ENCODE peak calls at places on chromosome 21, in four cellular contexts. One of them, this sample, is unnamed.

GRCh38 chr21:42819861-42820512 is 59.4 kb downstream of the WDR4 start:
- DNase-seq in endothelial cell of umbilical vein: no peak
- DNase-seq in Panc1: no peak
- DNase-seq in heart right ventricle: no peak
- DNase-seq in this sample: no peak

GRCh38 chr21:43903451-43904091 is 38.5 kb downstream of the AGPAT3 start:
- DNase-seq in endothelial cell of umbilical vein: no peak
- DNase-seq in Panc1: no peak
- DNase-seq in heart right ventricle: peak; percentile 55
- DNase-seq in this sample: no peak

GRCh38 chr21:21003701-21004100 is 5.5 kb downstream of the NCAM2 start:
- DNase-seq in endothelial cell of umbilical vein: peak; percentile 6
- DNase-seq in Panc1: no peak
- DNase-seq in heart right ventricle: no peak
- DNase-seq in this sample: no peak

GRCh38 chr21:17802568-17802967 is 16.6 kb downstream of the C21orf91 start:
- DNase-seq in endothelial cell of umbilical vein: no peak
- DNase-seq in Panc1: no peak
- DNase-seq in heart right ventricle: no peak
- DNase-seq in this sample: no peak

GRCh38 chr21:42062543-42063022 is 8.5 kb upstream of the UMODL1 start:
- DNase-seq in endothelial cell of umbilical vein: no peak
- DNase-seq in Panc1: no peak
- DNase-seq in heart right ventricle: no peak
- DNase-seq in this sample: peak; percentile 89

GRCh38 chr21:20040768-20041167 is 957.4 kb upstream of the NCAM2 start:
- DNase-seq in endothelial cell of umbilical vein: peak; percentile 14
- DNase-seq in Panc1: no peak
- DNase-seq in heart right ventricle: no peak
- DNase-seq in this sample: no peak

GRCh38 chr21:14073615-14074014 is 137.1 kb downstream of the LIPI start:
- DNase-seq in endothelial cell of umbilical vein: no peak
- DNase-seq in Panc1: no peak
- DNase-seq in heart right ventricle: no peak
- DNase-seq in this sample: no peak

GRCh38 chr21:31162079-31162699 is 123.9 kb upstream of the KRTAP19-8 start:
- DNase-seq in endothelial cell of umbilical vein: no peak
- DNase-seq in Panc1: no peak
- DNase-seq in heart right ventricle: no peak
- DNase-seq in this sample: no peak

GRCh38 chr21:33993286-33994231 is 78.0 kb upstream of the ATP5PO start:
- DNase-seq in endothelial cell of umbilical vein: peak; percentile 45
- DNase-seq in Panc1: no peak
- DNase-seq in heart right ventricle: no peak
- DNase-seq in this sample: no peak

GRCh38 chr21:41901099-41901498 is 22.0 kb upstream of the PRDM15 start:
- DNase-seq in endothelial cell of umbilical vein: no peak
- DNase-seq in Panc1: no peak
- DNase-seq in heart right ventricle: no peak
- DNase-seq in this sample: no peak

GRCh38 chr21:25691931-25692330 is 42.8 kb downstream of the ATP5PF start:
- DNase-seq in endothelial cell of umbilical vein: peak; percentile 18
- DNase-seq in Panc1: no peak
- DNase-seq in heart right ventricle: no peak
- DNase-seq in this sample: no peak

GRCh38 chr21:42369821-42370220 is 3.5 kb upstream of the TFF1 start:
- DNase-seq in endothelial cell of umbilical vein: no peak
- DNase-seq in Panc1: no peak
- DNase-seq in heart right ventricle: no peak
- DNase-seq in this sample: no peak

GRCh38 chr21:36851121-36851520 is 115.3 kb downstream of the HLCS start:
- DNase-seq in endothelial cell of umbilical vein: no peak
- DNase-seq in Panc1: no peak
- DNase-seq in heart right ventricle: no peak
- DNase-seq in this sample: no peak

GRCh38 chr21:28822882-28823335 is 169.8 kb downstream of the LTN1 start:
- DNase-seq in endothelial cell of umbilical vein: peak; percentile 70
- DNase-seq in Panc1: no peak
- DNase-seq in heart right ventricle: no peak
- DNase-seq in this sample: no peak

GRCh38 chr21:15327637-15328265 is 263.0 kb upstream of the NRIP1 start:
- DNase-seq in endothelial cell of umbilical vein: no peak
- DNase-seq in Panc1: no peak
- DNase-seq in heart right ventricle: no peak
- DNase-seq in this sample: no peak

GRCh38 chr21:37159053-37159776 is 86.2 kb downstream of the TTC3 start:
- DNase-seq in endothelial cell of umbilical vein: no peak
- DNase-seq in Panc1: no peak
- DNase-seq in heart right ventricle: no peak
- DNase-seq in this sample: no peak

GRCh38 chr21:30146558-30147282 is 19.9 kb downstream of the CLDN17 start:
- DNase-seq in endothelial cell of umbilical vein: no peak
- DNase-seq in Panc1: no peak
- DNase-seq in heart right ventricle: no peak
- DNase-seq in this sample: no peak

GRCh38 chr21:42319851-42320602 is 4.8 kb upstream of the TFF3 start:
- DNase-seq in endothelial cell of umbilical vein: no peak
- DNase-seq in Panc1: no peak
- DNase-seq in heart right ventricle: no peak
- DNase-seq in this sample: no peak

GRCh38 chr21:23401278-23401677 is 2206.0 kb downstream of the MRPL39 start:
- DNase-seq in endothelial cell of umbilical vein: peak; percentile 51
- DNase-seq in Panc1: peak; percentile 2
- DNase-seq in heart right ventricle: no peak
- DNase-seq in this sample: no peak

GRCh38 chr21:30434033-30434631 is 4.1 kb downstream of the KRTAP13-4 start:
- DNase-seq in endothelial cell of umbilical vein: no peak
- DNase-seq in Panc1: peak; percentile 0
- DNase-seq in heart right ventricle: no peak
- DNase-seq in this sample: no peak

GRCh38 chr21:42655797-42656770 is 2.7 kb downstream of the PDE9A start:
- DNase-seq in endothelial cell of umbilical vein: no peak
- DNase-seq in Panc1: no peak
- DNase-seq in heart right ventricle: no peak
- DNase-seq in this sample: no peak

GRCh38 chr21:29477941-29478340 is 179.2 kb downstream of the BACH1 start:
- DNase-seq in endothelial cell of umbilical vein: no peak
- DNase-seq in Panc1: no peak
- DNase-seq in heart right ventricle: no peak
- DNase-seq in this sample: no peak

GRCh38 chr21:42425603-42425985 is 21.9 kb downstream of the UBASH3A start:
- DNase-seq in endothelial cell of umbilical vein: no peak
- DNase-seq in Panc1: no peak
- DNase-seq in heart right ventricle: no peak
- DNase-seq in this sample: no peak

GRCh38 chr21:42112223-42112622 is 41.1 kb downstream of the UMODL1 start:
- DNase-seq in endothelial cell of umbilical vein: no peak
- DNase-seq in Panc1: no peak
- DNase-seq in heart right ventricle: no peak
- DNase-seq in this sample: no peak

GRCh38 chr21:18677632-18678031 is 274.0 kb upstream of the TMPRSS15 start:
- DNase-seq in endothelial cell of umbilical vein: no peak
- DNase-seq in Panc1: no peak
- DNase-seq in heart right ventricle: no peak
- DNase-seq in this sample: no peak

GRCh38 chr21:41622831-41623548 is 115.0 kb upstream of the TMPRSS2 start:
- DNase-seq in endothelial cell of umbilical vein: no peak
- DNase-seq in Panc1: no peak
- DNase-seq in heart right ventricle: no peak
- DNase-seq in this sample: no peak

GRCh38 chr21:27643326-27643725 is 676.4 kb upstream of the ADAMTS5 start:
- DNase-seq in endothelial cell of umbilical vein: no peak
- DNase-seq in Panc1: no peak
- DNase-seq in heart right ventricle: no peak
- DNase-seq in this sample: no peak

GRCh38 chr21:15221799-15222386 is 157.1 kb upstream of the NRIP1 start:
- DNase-seq in endothelial cell of umbilical vein: no peak
- DNase-seq in Panc1: no peak
- DNase-seq in heart right ventricle: peak; percentile 15
- DNase-seq in this sample: no peak

DNA sequence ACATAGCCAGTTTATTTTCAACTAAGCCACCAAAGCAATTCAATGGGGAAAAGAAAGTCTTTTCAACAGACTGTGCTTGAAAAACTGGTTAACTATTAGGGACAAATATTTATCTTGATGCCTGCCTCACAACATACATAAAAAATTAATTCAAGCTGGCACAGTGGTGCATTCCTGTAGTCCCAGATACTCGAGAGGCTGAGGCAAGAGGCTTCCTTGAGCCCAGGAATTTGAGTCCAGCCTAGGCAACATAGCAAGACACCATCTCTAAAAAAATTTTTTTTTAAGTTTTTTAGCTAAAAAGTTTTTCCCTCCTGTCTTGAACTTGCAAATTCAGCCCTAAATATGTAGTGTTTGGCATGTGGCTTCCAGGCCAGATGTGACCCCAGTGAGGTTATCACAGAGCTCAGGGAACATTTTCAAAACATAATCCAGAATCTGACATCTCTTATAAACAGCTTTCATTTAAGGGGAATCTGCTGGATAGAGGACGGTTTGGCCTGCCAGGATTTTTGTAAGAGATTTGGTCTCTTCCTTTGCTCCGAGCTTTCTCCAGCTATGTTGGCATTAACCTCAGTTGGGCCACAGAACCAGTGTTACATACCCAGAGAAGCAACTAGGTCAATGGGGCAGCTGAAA is 46.4 kb downstream of the COL6A1 start:
- DNase-seq in endothelial cell of umbilical vein: no peak
- DNase-seq in Panc1: no peak
- DNase-seq in heart right ventricle: peak; percentile 18
- DNase-seq in this sample: no peak
- H3K27ac ChIP-seq in endothelial cell of umbilical vein: no peak overlapping the region
- H3K27ac ChIP-seq in Panc1: no peak overlapping the region
- H3K27ac ChIP-seq in heart right ventricle: peak overlapping the region; percentile 44
- H3K27ac ChIP-seq in this sample: no peak overlapping the region

DNA sequence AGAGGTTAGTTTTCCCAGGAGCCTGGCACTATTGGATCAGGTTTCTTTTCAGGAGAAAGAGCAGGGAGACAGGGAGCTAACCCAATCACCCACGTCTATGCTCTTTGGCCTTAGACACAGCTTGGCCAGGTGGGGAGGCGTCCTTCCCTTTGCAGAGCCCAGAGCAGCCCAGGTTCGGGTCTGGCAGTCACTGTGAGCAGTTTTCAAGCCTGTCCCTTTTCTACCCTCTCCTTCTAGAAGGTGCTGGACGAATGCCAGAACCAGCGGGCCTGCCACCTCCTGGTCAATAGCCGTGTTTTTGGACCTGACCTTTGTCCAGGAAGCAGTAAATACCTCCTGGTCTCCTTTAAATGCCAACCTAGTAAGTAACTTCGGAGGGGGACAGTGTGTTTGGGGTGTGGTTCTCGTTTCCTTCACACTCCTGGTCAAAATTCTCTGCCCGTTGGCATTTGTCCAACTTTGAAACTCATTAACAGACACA is 44.9 kb downstream of the EVA1C start:
- DNase-seq in endothelial cell of umbilical vein: peak; percentile 61
- DNase-seq in Panc1: no peak
- DNase-seq in heart right ventricle: peak; percentile 36
- DNase-seq in this sample: no peak
- TF ChIP-seq CTCF in endothelial cell of umbilical vein: no peak
- TF ChIP-seq CTCF in Panc1: no peak
- TF ChIP-seq CTCF in heart right ventricle: peak; percentile 19
- TF ChIP-seq CTCF in this sample: no peak

GRCh38 chr21:35602811-35603210 is 457.5 kb downstream of the SETD4 start:
- DNase-seq in endothelial cell of umbilical vein: no peak
- DNase-seq in Panc1: no peak
- DNase-seq in heart right ventricle: no peak
- DNase-seq in this sample: no peak
- H3K9me3 ChIP-seq in endothelial cell of umbilical vein: no peaks in the 10 kb centered on the region
- H3K9me3 ChIP-seq in Panc1: no peaks in the 10 kb centered on the region
- H3K9me3 ChIP-seq in heart right ventricle: peaks cover 6% of the 10 kb centered on the region
- H3K9me3 ChIP-seq in this sample: no peaks in the 10 kb centered on the region

DNA sequence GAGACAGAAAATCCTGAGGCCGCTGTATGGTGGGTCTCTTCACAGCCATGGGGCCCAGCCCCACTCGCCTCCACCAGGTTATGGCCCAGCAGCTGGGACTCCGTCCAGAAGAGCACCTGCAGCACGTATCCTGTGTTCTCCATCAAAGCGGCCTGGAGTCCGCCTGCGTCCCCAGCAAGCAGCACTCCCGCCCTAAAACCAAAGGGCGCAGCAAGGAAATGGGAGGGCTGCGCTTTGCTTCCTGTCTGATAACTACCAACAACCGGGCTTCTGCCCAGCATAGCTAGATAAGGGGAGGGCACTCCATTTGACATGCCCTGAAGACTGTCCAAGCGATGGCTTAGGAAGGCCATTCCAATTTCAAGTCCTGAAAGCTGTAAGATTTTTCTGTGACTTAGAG is 119.9 kb downstream of the KCNJ15 start:
- DNase-seq in endothelial cell of umbilical vein: peak; percentile 90
- DNase-seq in Panc1: no peak
- DNase-seq in heart right ventricle: no peak
- DNase-seq in this sample: no peak
- H3K27ac ChIP-seq in endothelial cell of umbilical vein: peak overlapping the region; percentile 19
- H3K27ac ChIP-seq in Panc1: no peak overlapping the region
- H3K27ac ChIP-seq in heart right ventricle: peak overlapping the region; percentile 6
- H3K27ac ChIP-seq in this sample: no peak overlapping the region